ENCODE peak calls at places on chromosomes 4 and X, in ten cellular contexts. One of them, this sample, is unnamed.

GRCh38 chrX:68018248-68019203 is 414.8 kb downstream of the OPHN1 start:
- DNase-seq in MG63: peak
- DNase-seq in colonic mucosa: no peak
- DNase-seq in GM23338: peak
- DNase-seq in transverse colon: no peak
- DNase-seq in activated CD8-positive, alpha-beta memory T cell treated with anti-CD3 and anti-CD28 coated beads for 1 hour: no peak
- DNase-seq in anterior cingulate cortex: no peak
- DNase-seq in stimulated activated naive CD4-positive, alpha-beta T cell: no peak
- DNase-seq in activated CD4-positive, alpha-beta T cell treated with anti-CD3 and anti-CD28 coated beads for 36 hours: peak
- DNase-seq in head of caudate nucleus: no peak
- DNase-seq in this sample: no peak

GRCh38 chr4:38803833-38804653 is 548 bp downstream of the TLR1 start:
- DNase-seq in activated CD8-positive, alpha-beta memory T cell treated with anti-CD3 and anti-CD28 coated beads for 1 hour: no peak
- DNase-seq in head of caudate nucleus: no peak
- DNase-seq in MG63: no peak
- DNase-seq in GM23338: no peak
- DNase-seq in anterior cingulate cortex: no peak
- DNase-seq in stimulated activated naive CD4-positive, alpha-beta T cell: no peak
- DNase-seq in activated CD4-positive, alpha-beta T cell treated with anti-CD3 and anti-CD28 coated beads for 36 hours: peak
- DNase-seq in colonic mucosa: no peak
- DNase-seq in transverse colon: no peak
- DNase-seq in this sample: peak

GRCh38 chr4:55397024-55397520 is 1.3 kb downstream of the TMEM165 start:
- DNase-seq in stimulated activated naive CD4-positive, alpha-beta T cell: no peak
- DNase-seq in MG63: no peak
- DNase-seq in anterior cingulate cortex: no peak
- DNase-seq in head of caudate nucleus: no peak
- DNase-seq in transverse colon: no peak
- DNase-seq in activated CD8-positive, alpha-beta memory T cell treated with anti-CD3 and anti-CD28 coated beads for 1 hour: no peak
- DNase-seq in GM23338: no peak
- DNase-seq in activated CD4-positive, alpha-beta T cell treated with anti-CD3 and anti-CD28 coated beads for 36 hours: no peak
- DNase-seq in colonic mucosa: peak
- DNase-seq in this sample: peak

GRCh38 chr4:88244056-88244455 is 40.3 kb downstream of the PPM1K start:
- DNase-seq in MG63: no peak
- DNase-seq in stimulated activated naive CD4-positive, alpha-beta T cell: no peak
- DNase-seq in anterior cingulate cortex: no peak
- DNase-seq in head of caudate nucleus: no peak
- DNase-seq in activated CD8-positive, alpha-beta memory T cell treated with anti-CD3 and anti-CD28 coated beads for 1 hour: no peak
- DNase-seq in activated CD4-positive, alpha-beta T cell treated with anti-CD3 and anti-CD28 coated beads for 36 hours: no peak
- DNase-seq in colonic mucosa: no peak
- DNase-seq in transverse colon: no peak
- DNase-seq in GM23338: no peak
- DNase-seq in this sample: no peak

GRCh38 chr4:72975488-72975784 is 94.1 kb downstream of the COX18 start:
- DNase-seq in GM23338: no peak
- DNase-seq in activated CD4-positive, alpha-beta T cell treated with anti-CD3 and anti-CD28 coated beads for 36 hours: no peak
- DNase-seq in head of caudate nucleus: no peak
- DNase-seq in MG63: no peak
- DNase-seq in stimulated activated naive CD4-positive, alpha-beta T cell: no peak
- DNase-seq in activated CD8-positive, alpha-beta memory T cell treated with anti-CD3 and anti-CD28 coated beads for 1 hour: no peak
- DNase-seq in transverse colon: no peak
- DNase-seq in colonic mucosa: no peak
- DNase-seq in anterior cingulate cortex: no peak
- DNase-seq in this sample: no peak

GRCh38 chr4:61202638-61203495 is 2.7 kb downstream of the ADGRL3 start:
- DNase-seq in activated CD8-positive, alpha-beta memory T cell treated with anti-CD3 and anti-CD28 coated beads for 1 hour: no peak
- DNase-seq in MG63: no peak
- DNase-seq in stimulated activated naive CD4-positive, alpha-beta T cell: no peak
- DNase-seq in head of caudate nucleus: peak
- DNase-seq in activated CD4-positive, alpha-beta T cell treated with anti-CD3 and anti-CD28 coated beads for 36 hours: no peak
- DNase-seq in GM23338: peak
- DNase-seq in colonic mucosa: no peak
- DNase-seq in transverse colon: no peak
- DNase-seq in anterior cingulate cortex: peak
- DNase-seq in this sample: peak

GRCh38 chrX:152904151-152905080 is 6.5 kb downstream of the ZNF185 start:
- DNase-seq in activated CD8-positive, alpha-beta memory T cell treated with anti-CD3 and anti-CD28 coated beads for 1 hour: peak
- DNase-seq in colonic mucosa: peak
- DNase-seq in anterior cingulate cortex: no peak
- DNase-seq in MG63: peak
- DNase-seq in activated CD4-positive, alpha-beta T cell treated with anti-CD3 and anti-CD28 coated beads for 36 hours: peak
- DNase-seq in head of caudate nucleus: peak
- DNase-seq in GM23338: peak
- DNase-seq in transverse colon: peak
- DNase-seq in stimulated activated naive CD4-positive, alpha-beta T cell: peak
- DNase-seq in this sample: no peak

GRCh38 chrX:22365460-22365859 is 92.7 kb downstream of the CBLL2 start:
- DNase-seq in stimulated activated naive CD4-positive, alpha-beta T cell: no peak
- DNase-seq in MG63: peak
- DNase-seq in activated CD8-positive, alpha-beta memory T cell treated with anti-CD3 and anti-CD28 coated beads for 1 hour: no peak
- DNase-seq in activated CD4-positive, alpha-beta T cell treated with anti-CD3 and anti-CD28 coated beads for 36 hours: no peak
- DNase-seq in head of caudate nucleus: no peak
- DNase-seq in anterior cingulate cortex: no peak
- DNase-seq in transverse colon: no peak
- DNase-seq in colonic mucosa: no peak
- DNase-seq in GM23338: no peak
- DNase-seq in this sample: no peak

GRCh38 chr4:165584916-165585315 is 206.1 kb downstream of the CPE start:
- DNase-seq in colonic mucosa: no peak
- DNase-seq in head of caudate nucleus: no peak
- DNase-seq in GM23338: no peak
- DNase-seq in activated CD8-positive, alpha-beta memory T cell treated with anti-CD3 and anti-CD28 coated beads for 1 hour: no peak
- DNase-seq in stimulated activated naive CD4-positive, alpha-beta T cell: no peak
- DNase-seq in transverse colon: no peak
- DNase-seq in anterior cingulate cortex: no peak
- DNase-seq in activated CD4-positive, alpha-beta T cell treated with anti-CD3 and anti-CD28 coated beads for 36 hours: no peak
- DNase-seq in MG63: no peak
- DNase-seq in this sample: no peak

GRCh38 chr4:14856076-14856926 is 146.0 kb upstream of the CPEB2 start:
- DNase-seq in stimulated activated naive CD4-positive, alpha-beta T cell: no peak
- DNase-seq in anterior cingulate cortex: no peak
- DNase-seq in colonic mucosa: peak
- DNase-seq in activated CD8-positive, alpha-beta memory T cell treated with anti-CD3 and anti-CD28 coated beads for 1 hour: no peak
- DNase-seq in head of caudate nucleus: no peak
- DNase-seq in GM23338: no peak
- DNase-seq in transverse colon: peak
- DNase-seq in activated CD4-positive, alpha-beta T cell treated with anti-CD3 and anti-CD28 coated beads for 36 hours: peak
- DNase-seq in MG63: peak
- DNase-seq in this sample: no peak

GRCh38 chr4:159042097-159042605 is 60.7 kb upstream of the RAPGEF2 start:
- DNase-seq in stimulated activated naive CD4-positive, alpha-beta T cell: no peak
- DNase-seq in head of caudate nucleus: no peak
- DNase-seq in transverse colon: peak
- DNase-seq in colonic mucosa: peak
- DNase-seq in anterior cingulate cortex: no peak
- DNase-seq in GM23338: no peak
- DNase-seq in MG63: no peak
- DNase-seq in activated CD4-positive, alpha-beta T cell treated with anti-CD3 and anti-CD28 coated beads for 36 hours: no peak
- DNase-seq in activated CD8-positive, alpha-beta memory T cell treated with anti-CD3 and anti-CD28 coated beads for 1 hour: no peak
- DNase-seq in this sample: no peak

GRCh38 chr4:185755451-185755850 is 56.5 kb downstream of the SORBS2 start:
- DNase-seq in activated CD4-positive, alpha-beta T cell treated with anti-CD3 and anti-CD28 coated beads for 36 hours: no peak
- DNase-seq in MG63: no peak
- DNase-seq in GM23338: no peak
- DNase-seq in transverse colon: no peak
- DNase-seq in activated CD8-positive, alpha-beta memory T cell treated with anti-CD3 and anti-CD28 coated beads for 1 hour: no peak
- DNase-seq in colonic mucosa: no peak
- DNase-seq in stimulated activated naive CD4-positive, alpha-beta T cell: no peak
- DNase-seq in head of caudate nucleus: no peak
- DNase-seq in anterior cingulate cortex: no peak
- DNase-seq in this sample: no peak

GRCh38 chrX:93242897-93243296 is 430.5 kb downstream of the NAP1L3 start:
- DNase-seq in activated CD8-positive, alpha-beta memory T cell treated with anti-CD3 and anti-CD28 coated beads for 1 hour: no peak
- DNase-seq in activated CD4-positive, alpha-beta T cell treated with anti-CD3 and anti-CD28 coated beads for 36 hours: no peak
- DNase-seq in stimulated activated naive CD4-positive, alpha-beta T cell: no peak
- DNase-seq in anterior cingulate cortex: no peak
- DNase-seq in head of caudate nucleus: no peak
- DNase-seq in MG63: no peak
- DNase-seq in colonic mucosa: no peak
- DNase-seq in GM23338: no peak
- DNase-seq in transverse colon: no peak
- DNase-seq in this sample: no peak

This sample was measured in hippocampal formation.